ENCODE peak calls at places on chromosomes 1 and 21, in ten cellular contexts. V, M, K, F, P, D, L, O, W and S are unnamed samples.

GRCh38 chr1:17671741-17672140 is 83.4 kb upstream of the ACTL8 start:
- DNase-seq in V (no peak), M (no peak), K (no peak), F (no peak), P (no peak), D (no peak), L (no peak), O (no peak), W (no peak), S (no peak)

GRCh38 chr1:165235777-165236285 is 120.7 kb downstream of the LMX1A start:
- DNase-seq in V (peak), M (peak), K (no peak), F (no peak), P (no peak), D (peak), L (no peak), O (no peak), W (peak), S (no peak)

GRCh38 chr1:207423560-207424292 is 30.4 kb upstream of the CR2 start:
- DNase-seq in V (peak), M (no peak), K (no peak), F (no peak), P (no peak), D (no peak), L (no peak), O (no peak), W (no peak), S (no peak)

GRCh38 chr1:82090104-82090503 is 289.4 kb downstream of the ADGRL2 start:
- DNase-seq in V (no peak), M (no peak), K (no peak), F (no peak), P (no peak), D (no peak), L (peak), O (no peak), W (no peak), S (no peak)

GRCh38 chr1:198088360-198089071 is 68.3 kb upstream of the NEK7 start:
- DNase-seq in V (peak), M (no peak), K (no peak), F (peak), P (no peak), D (peak), L (peak), O (no peak), W (no peak), S (no peak)

GRCh38 chr1:220828950-220829586 is 42.4 kb downstream of the MTARC1 start:
- DNase-seq in V (no peak), M (no peak), K (no peak), F (no peak), P (no peak), D (no peak), L (no peak), O (no peak), W (no peak), S (no peak)

GRCh38 chr1:36641776-36642175 is 159.1 kb upstream of the CSF3R start:
- DNase-seq in V (no peak), M (no peak), K (no peak), F (no peak), P (no peak), D (no peak), L (no peak), O (no peak), W (no peak), S (no peak)

GRCh38 chr1:147612366-147612765 is 58.0 kb downstream of the ACP6 start:
- DNase-seq in V (no peak), M (no peak), K (no peak), F (no peak), P (no peak), D (no peak), L (no peak), O (no peak), W (no peak), S (no peak)

GRCh38 chr21:17089121-17089520 is 423.7 kb upstream of the CXADR start:
- DNase-seq in V (no peak), M (no peak), K (no peak), F (no peak), P (no peak), D (no peak), L (no peak), O (no peak), W (no peak), S (no peak)

GRCh38 chr1:9183898-9184297 is 50.7 kb upstream of the H6PD start:
- DNase-seq in V (no peak), M (no peak), K (no peak), F (no peak), P (no peak), D (no peak), L (no peak), O (no peak), W (no peak), S (no peak)

GRCh38 chr1:3050603-3051002 is 18.4 kb upstream of the PRDM16 start:
- DNase-seq in V (no peak), M (no peak), K (no peak), F (no peak), P (no peak), D (no peak), L (no peak), O (no peak), W (no peak), S (no peak)

GRCh38 chr1:204888294-204888693 is 17.6 kb downstream of the NFASC start:
- DNase-seq in V (no peak), M (no peak), K (no peak), F (no peak), P (no peak), D (no peak), L (peak), O (no peak), W (no peak), S (no peak)

GRCh38 chr1:181733486-181733885 is 250.2 kb downstream of the CACNA1E start:
- DNase-seq in V (no peak), M (no peak), K (no peak), F (no peak), P (no peak), D (no peak), L (no peak), O (no peak), W (no peak), S (no peak)

GRCh38 chr1:65467536-65467935 is 47.1 kb downstream of the LEPR start:
- DNase-seq in V (peak), M (no peak), K (no peak), F (no peak), P (peak), D (peak), L (no peak), O (no peak), W (no peak), S (no peak)

GRCh38 chr1:71074681-71075080 is 6.2 kb downstream of the ZRANB2 start:
- DNase-seq in V (no peak), M (no peak), K (no peak), F (no peak), P (no peak), D (no peak), L (no peak), O (no peak), W (no peak), S (no peak)

GRCh38 chr1:31102501-31102950 is 37.0 kb upstream of the PUM1 start:
- DNase-seq in V (no peak), M (no peak), K (peak), F (no peak), P (no peak), D (no peak), L (peak), O (no peak), W (no peak), S (peak)

GRCh38 chr1:175192111-175192629 is 406 bp downstream of the KIAA0040 start:
- DNase-seq in V (peak), M (peak), K (no peak), F (peak), P (no peak), D (peak), L (no peak), O (no peak), W (peak), S (peak)

GRCh38 chr1:28243685-28244439 is 7.9 kb downstream of the ATP5IF1 start:
- DNase-seq in V (no peak), M (no peak), K (no peak), F (no peak), P (peak), D (no peak), L (no peak), O (no peak), W (no peak), S (no peak)

GRCh38 chr21:37496972-37497371 is 130.4 kb downstream of the DYRK1A start:
- DNase-seq in V (no peak), M (no peak), K (no peak), F (no peak), P (no peak), D (no peak), L (peak), O (no peak), W (no peak), S (no peak)

GRCh38 chr1:96191165-96191564 is 530.4 kb upstream of the PTBP2 start:
- DNase-seq in V (no peak), M (no peak), K (no peak), F (no peak), P (no peak), D (no peak), L (no peak), O (no peak), W (no peak), S (no peak)

GRCh38 chr1:58881471-58881994 is 97.7 kb upstream of the JUN start:
- DNase-seq in V (peak), M (peak), K (no peak), F (no peak), P (peak), D (peak), L (peak), O (no peak), W (no peak), S (peak)

GRCh38 chr1:155003766-155004351 is 1.3 kb downstream of the ZBTB7B start:
- DNase-seq in V (peak), M (peak), K (no peak), F (peak), P (no peak), D (peak), L (peak), O (no peak), W (peak), S (peak)

GRCh38 chr1:221347706-221348105 is 394.2 kb downstream of the DUSP10 start:
- DNase-seq in V (no peak), M (no peak), K (no peak), F (no peak), P (no peak), D (no peak), L (no peak), O (no peak), W (no peak), S (no peak)

GRCh38 chr1:230206976-230207375 is 139.9 kb downstream of the GALNT2 start:
- DNase-seq in V (no peak), M (no peak), K (no peak), F (no peak), P (no peak), D (no peak), L (no peak), O (no peak), W (no peak), S (no peak)

GRCh38 chr1:24526940-24527542 is 24.4 kb downstream of the RCAN3 start:
- DNase-seq in V (no peak), M (no peak), K (no peak), F (peak), P (no peak), D (no peak), L (peak), O (no peak), W (no peak), S (no peak)

GRCh38 chr1:106536741-106537140 is 519.7 kb upstream of the PRMT6 start:
- DNase-seq in V (no peak), M (no peak), K (no peak), F (no peak), P (no peak), D (no peak), L (peak), O (no peak), W (no peak), S (no peak)

GRCh38 chr1:209335090-209335692 is 248.3 kb upstream of the CAMK1G start:
- DNase-seq in V (peak), M (no peak), K (no peak), F (peak), P (no peak), D (peak), L (no peak), O (peak), W (no peak), S (no peak)

GRCh38 chr1:6144622-6145021 is 35.5 kb downstream of the CHD5 start:
- DNase-seq in V (no peak), M (no peak), K (no peak), F (no peak), P (no peak), D (no peak), L (no peak), O (no peak), W (no peak), S (no peak)

GRCh38 chr1:16631248-16632043 is 18.1 kb upstream of the NBPF1 start:
- DNase-seq in V (no peak), M (peak), K (no peak), F (no peak), P (no peak), D (no peak), L (no peak), O (no peak), W (peak), S (no peak)

GRCh38 chr1:99748419-99748818 is 18.0 kb downstream of the FRRS1 start:
- DNase-seq in V (no peak), M (no peak), K (no peak), F (no peak), P (no peak), D (peak), L (peak), O (no peak), W (no peak), S (no peak)

GRCh38 chr1:119814288-119814687 is 3.0 kb upstream of the REG4 start:
- DNase-seq in V (no peak), M (no peak), K (no peak), F (no peak), P (no peak), D (no peak), L (no peak), O (no peak), W (no peak), S (no peak)